ENCODE peak calls at places on chromosome X, in ten cellular contexts. D is NB4, M is body of pancreas, O is ovary, Y is gastrocnemius medialis, P is HCT116, L is HepG2, A is tibial nerve, W is Peyer's patch, N is IMR-90. E is an unnamed sample.

GRCh38 chrX:14406225-14406624 is 123.1 kb upstream of the GLRA2 start:
- DNase-seq in D (no peak), M (no peak), O (no peak), Y (no peak), P (no peak), L (no peak), A (no peak), W (no peak), N (no peak), E (no peak)

GRCh38 chrX:135432453-135432852 is 10.7 kb downstream of the SMIM10L2A start:
- DNase-seq in D (no peak), M (no peak), O (no peak), Y (no peak), P (no peak), L (no peak), A (no peak), W (no peak), N (no peak), E (no peak)

GRCh38 chrX:56726609-56727008 is 2.4 kb upstream of the NBDY start:
- DNase-seq in D (peak), M (no peak), O (no peak), Y (no peak), P (no peak), L (peak), A (peak), W (no peak), N (peak), E (no peak)

GRCh38 chrX:590666-591065 is 39.9 kb upstream of the SHOX start:
- DNase-seq in D (no peak), M (no peak), O (no peak), Y (no peak), P (no peak), L (no peak), A (no peak), W (no peak), N (no peak), E (no peak)

GRCh38 chrX:40864972-40865371 is 129.6 kb upstream of the MED14 start:
- DNase-seq in D (no peak), M (no peak), O (no peak), Y (no peak), P (no peak), L (no peak), A (no peak), W (no peak), N (peak), E (no peak)

GRCh38 chrX:95678679-95679078 is 1006.0 kb upstream of the DIAPH2 start:
- DNase-seq in D (no peak), M (no peak), O (no peak), Y (no peak), P (no peak), L (no peak), A (no peak), W (no peak), N (no peak), E (no peak)

GRCh38 chrX:125132274-125132673 is 187.4 kb upstream of the TEX13C start:
- DNase-seq in D (peak), M (no peak), O (no peak), Y (no peak), P (no peak), L (peak), A (no peak), W (no peak), N (peak), E (no peak)

GRCh38 chrX:42955349-42955748 is 177.4 kb upstream of the PPP1R2C start:
- DNase-seq in D (no peak), M (no peak), O (no peak), Y (no peak), P (no peak), L (no peak), A (no peak), W (no peak), N (no peak), E (no peak)

GRCh38 chrX:133265331-133265730 is 47.2 kb upstream of the TFDP3 start:
- DNase-seq in D (peak), M (no peak), O (no peak), Y (no peak), P (no peak), L (peak), A (no peak), W (no peak), N (no peak), E (no peak)

GRCh38 chrX:48689143-48689920 is 5.7 kb downstream of the WAS start:
- DNase-seq in D (no peak), M (no peak), O (no peak), Y (no peak), P (no peak), L (no peak), A (no peak), W (no peak), N (no peak), E (no peak)

GRCh38 chrX:147832707-147833348 is 78.9 kb upstream of the FMR1 start:
- DNase-seq in D (no peak), M (no peak), O (no peak), Y (no peak), P (no peak), L (no peak), A (no peak), W (no peak), N (no peak), E (no peak)

GRCh38 chrX:154013614-154014360 is 5.9 kb downstream of the IRAK1 start:
- DNase-seq in D (peak), M (no peak), O (no peak), Y (no peak), P (no peak), L (no peak), A (no peak), W (no peak), N (peak), E (no peak)

GRCh38 chrX:16578218-16578617 is 71.7 kb upstream of the S100G start:
- DNase-seq in D (no peak), M (no peak), O (no peak), Y (no peak), P (no peak), L (no peak), A (no peak), W (no peak), N (peak), E (no peak)

GRCh38 chrX:36963069-36963808 is 44.9 kb upstream of the FAM47C start:
- DNase-seq in D (no peak), M (peak), O (no peak), Y (no peak), P (no peak), L (no peak), A (no peak), W (no peak), N (no peak), E (peak)

GRCh38 chrX:104168127-104168526 is 1.9 kb downstream of the FAM199X start:
- DNase-seq in D (no peak), M (no peak), O (no peak), Y (no peak), P (no peak), L (no peak), A (no peak), W (no peak), N (no peak), E (no peak)

GRCh38 chrX:49844622-49845021 is 15.5 kb downstream of the PAGE4 start:
- DNase-seq in D (no peak), M (no peak), O (no peak), Y (no peak), P (no peak), L (no peak), A (no peak), W (no peak), N (no peak), E (no peak)

GRCh38 chrX:17475820-17476219 is 100.8 kb downstream of the NHS start:
- DNase-seq in D (no peak), M (no peak), O (no peak), Y (no peak), P (no peak), L (no peak), A (no peak), W (no peak), N (no peak), E (no peak)

GRCh38 chrX:132218100-132218807 is 993 bp downstream of the RAP2C start:
- DNase-seq in D (peak), M (peak), O (peak), Y (peak), P (peak), L (peak), A (peak), W (peak), N (peak), E (peak)

GRCh38 chrX:149540133-149540620 is 635 bp upstream of the EOLA1 start:
- DNase-seq in D (peak), M (peak), O (peak), Y (peak), P (peak), L (peak), A (peak), W (peak), N (peak), E (peak)

GRCh38 chrX:149541521-149542047 is 772 bp downstream of the EOLA1 start:
- DNase-seq in D (peak), M (no peak), O (no peak), Y (no peak), P (no peak), L (no peak), A (no peak), W (no peak), N (no peak), E (no peak)

GRCh38 chrX:149539283-149540132 is 1.3 kb upstream of the EOLA1 start:
- DNase-seq in D (peak), M (peak), O (peak), Y (peak), P (peak), L (peak), A (peak), W (peak), N (peak), E (peak)

DNA sequence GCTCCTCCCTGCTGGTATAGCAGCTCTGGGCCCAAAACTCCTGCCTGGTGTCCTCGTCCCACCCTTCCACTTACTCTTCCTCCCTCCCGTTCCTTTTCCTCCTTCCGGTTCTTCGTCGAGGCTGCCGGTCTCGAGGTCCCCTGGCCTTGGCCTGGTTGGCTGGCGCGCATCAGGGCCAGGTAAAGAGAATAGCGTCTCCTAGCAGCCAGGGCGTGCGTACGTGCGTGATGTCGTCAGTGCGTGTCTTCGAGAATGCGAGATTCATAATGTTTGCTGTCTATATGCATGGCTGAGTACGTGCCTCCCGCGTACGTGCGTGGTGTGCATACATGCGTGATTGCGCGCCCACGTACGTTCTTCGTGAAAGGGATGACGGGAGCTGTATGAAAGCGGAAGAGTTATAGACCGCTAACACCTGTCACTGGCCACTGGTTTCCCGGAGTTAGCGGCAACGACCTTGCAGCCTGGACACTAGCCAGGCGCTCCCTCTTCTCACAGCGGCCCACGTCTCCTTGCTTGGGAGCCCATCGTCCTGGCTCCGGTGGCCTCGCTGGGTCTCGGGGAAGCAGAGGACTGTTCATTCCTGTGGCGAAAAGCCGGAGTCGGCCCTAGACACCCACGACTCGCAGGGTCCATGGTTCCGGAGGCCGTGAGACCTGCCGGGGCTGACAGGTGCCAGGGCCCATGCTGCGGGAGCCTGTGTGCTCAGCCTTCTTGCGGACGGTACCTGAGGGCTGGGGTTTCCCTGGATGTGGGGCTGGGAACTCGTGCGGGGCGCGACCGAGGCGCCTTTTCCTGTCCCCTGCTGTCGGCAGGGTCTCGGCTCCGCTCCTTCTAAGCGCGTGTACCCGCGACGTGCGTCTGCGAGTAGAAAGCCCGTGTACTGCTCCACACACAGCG is at the start of gene EOLA1:
- DNase-seq in D (peak), M (peak), O (no peak), Y (peak), P (peak), L (peak), A (peak), W (peak), N (peak), E (peak)
- TF ChIP-seq POLR2A in D (peak), M (peak), O (peak), Y (peak), P (peak), L (peak), A (no peak), W (peak), N (peak), E (peak)

DNA sequence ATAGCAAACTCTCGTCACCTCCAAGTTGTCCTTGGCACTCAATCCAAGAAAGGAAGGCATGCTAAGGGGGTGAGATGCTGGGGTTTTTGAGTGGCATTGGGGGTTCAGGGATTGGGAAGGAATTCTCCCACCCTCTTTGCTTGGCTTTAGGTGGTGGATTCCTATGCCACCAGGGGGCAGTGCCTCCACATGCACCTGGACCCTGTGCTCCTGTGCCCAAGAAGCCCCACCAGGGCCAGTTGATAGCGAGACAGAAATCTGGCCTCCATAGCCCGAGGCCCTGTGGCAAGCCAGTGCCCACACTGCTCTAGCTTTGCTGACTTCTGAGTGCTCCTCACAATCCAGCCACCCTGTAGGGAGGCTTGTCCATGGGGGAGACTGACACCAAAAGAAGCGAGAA is 2.0 kb upstream of the FATE1 start:
- DNase-seq in D (peak), M (no peak), O (no peak), Y (no peak), P (peak), L (peak), A (no peak), W (no peak), N (no peak), E (no peak)
- TF ChIP-seq CTCF in D (peak), M (peak), O (no peak), Y (peak), P (peak), L (peak), A (peak), W (no peak), N (peak), E (peak)

GRCh38 chrX:136767104-136767941 is 13.4 kb downstream of the ARHGEF6 start:
- DNase-seq in D (peak), M (peak), O (peak), Y (peak), P (no peak), L (peak), A (peak), W (peak), N (peak), E (peak)
- TF ChIP-seq POLR2A in D (no peak), M (no peak), O (no peak), Y (peak), P (no peak), L (no peak), A (peak), W (no peak), N (no peak), E (no peak)

DNA sequence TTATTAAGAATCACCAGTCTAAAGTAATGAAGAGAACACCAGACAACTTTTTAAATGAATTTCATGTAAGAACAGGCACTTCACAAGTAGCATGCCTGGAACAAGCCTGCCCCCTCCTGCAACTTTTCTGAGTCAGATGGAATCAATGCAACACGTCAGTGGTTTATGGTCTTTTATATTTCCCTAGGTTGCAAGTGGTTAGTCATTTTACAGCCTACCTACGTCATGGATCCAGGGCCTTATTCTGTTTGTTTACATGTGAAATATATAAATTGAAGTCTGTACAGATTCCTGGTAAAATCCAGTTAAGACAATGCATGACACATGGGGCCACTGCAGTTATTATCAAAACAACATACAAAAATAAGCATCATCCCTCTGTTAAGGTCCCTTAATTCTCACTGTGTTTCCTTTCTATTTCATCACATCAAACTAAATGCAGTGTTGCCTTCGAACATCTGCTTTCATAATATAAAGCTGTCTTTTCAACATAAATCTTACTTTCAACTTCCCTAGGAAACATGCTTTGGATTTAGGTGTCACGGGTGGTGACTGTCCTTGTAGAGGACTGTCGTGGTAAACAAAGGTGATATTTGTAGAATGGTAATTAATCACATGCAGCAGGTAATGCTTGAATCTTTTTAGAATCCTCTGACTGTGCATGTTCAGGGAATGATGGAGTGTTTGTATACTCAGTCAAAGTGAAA is 309.3 kb downstream of the FRMPD4 start:
- DNase-seq in D (no peak), M (no peak), O (no peak), Y (no peak), P (no peak), L (no peak), A (peak), W (no peak), N (peak), E (no peak)
- TF ChIP-seq CTCF in D (no peak), M (no peak), O (no peak), Y (no peak), P (no peak), L (no peak), A (no peak), W (no peak), N (peak), E (no peak)

GRCh38 chrX:120549483-120550452 is 11.0 kb downstream of the CUL4B start:
- DNase-seq in D (peak), M (peak), O (no peak), Y (no peak), P (peak), L (peak), A (no peak), W (no peak), N (peak), E (no peak)
- TF ChIP-seq POLR2A in D (no peak), M (no peak), O (no peak), Y (no peak), P (no peak), L (no peak), A (no peak), W (no peak), N (no peak), E (no peak)

DNA sequence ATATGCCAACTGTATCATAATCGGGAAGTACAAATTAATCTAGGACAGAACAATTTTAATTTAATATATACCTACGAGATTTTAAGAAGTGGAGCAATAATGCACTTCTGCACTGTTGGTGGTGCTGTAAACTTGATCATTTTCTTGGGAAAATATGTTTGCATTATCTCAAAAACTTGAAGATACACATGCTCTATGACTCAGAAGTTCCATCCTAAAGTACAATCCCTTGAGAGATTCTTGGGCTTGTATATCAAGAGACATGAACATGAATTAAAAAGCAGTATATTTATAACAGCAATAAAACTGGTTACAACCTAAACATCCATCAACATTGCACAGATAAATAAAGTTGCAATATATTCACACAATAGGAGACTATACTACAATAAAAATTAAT is 168.8 kb downstream of the CLCN4 start:
- DNase-seq in D (no peak), M (no peak), O (no peak), Y (no peak), P (no peak), L (no peak), A (no peak), W (no peak), N (peak), E (no peak)
- TF ChIP-seq CTCF in D (no peak), M (no peak), O (no peak), Y (no peak), P (no peak), L (no peak), A (no peak), W (no peak), N (no peak), E (no peak)

DNA sequence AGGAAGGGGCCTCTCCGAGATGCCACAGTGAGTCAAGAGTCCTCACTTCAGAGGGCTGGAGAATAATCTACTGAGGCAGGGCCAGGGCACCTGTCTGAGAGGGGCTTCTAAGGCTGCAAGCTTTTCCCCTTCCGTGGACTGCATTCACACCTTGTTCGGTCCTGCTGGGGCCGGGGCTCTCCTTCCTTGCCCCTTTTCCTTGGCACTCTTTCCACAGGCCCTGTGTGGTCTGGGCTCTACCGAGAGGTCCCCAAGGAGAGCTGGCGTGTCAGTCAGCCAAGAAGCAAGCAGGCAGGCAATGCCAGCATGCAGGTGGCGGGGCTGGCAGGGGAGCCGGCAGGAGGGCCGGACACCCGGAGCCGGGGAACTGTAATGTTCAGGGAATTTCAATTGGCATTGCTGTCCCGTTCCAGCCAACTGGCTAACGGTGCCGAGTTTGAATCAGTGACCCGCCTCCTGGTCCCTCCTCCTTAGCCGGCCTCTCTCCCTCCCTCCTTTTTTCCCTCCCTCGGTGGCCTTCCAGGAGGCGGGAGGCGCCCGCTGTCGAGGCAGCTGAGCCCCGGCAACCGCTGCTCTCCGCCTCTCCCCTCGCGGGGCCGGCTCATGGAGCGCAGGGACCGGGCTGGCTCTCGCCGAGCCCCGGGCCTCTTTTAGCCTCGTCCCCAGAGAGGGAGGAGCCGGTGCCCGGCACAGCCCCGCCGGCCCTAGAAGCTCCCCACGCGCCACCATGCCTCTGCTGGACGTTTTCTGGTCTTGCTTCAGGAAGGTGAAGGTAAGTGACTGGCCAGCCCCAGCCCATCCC is at the start of gene STARD8:
- DNase-seq in D (no peak), M (peak), O (peak), Y (no peak), P (peak), L (peak), A (peak), W (no peak), N (peak), E (peak)
- TF ChIP-seq POLR2A in D (no peak), M (no peak), O (no peak), Y (no peak), P (no peak), L (no peak), A (no peak), W (no peak), N (no peak), E (no peak)

E was measured in right lobe of liver.